ENCODE peak calls at places on chromosomes 1 and 21, in eight cellular contexts. L, Q, B, N, D, W, J and V are unnamed samples.

GRCh38 chr1:7209340-7209739 is 424.1 kb downstream of the CAMTA1 start:
- DNase-seq in L (no peak), Q (no peak), B (no peak), N (no peak), D (no peak), W (no peak), J (no peak), V (no peak)

GRCh38 chr1:219639843-219640606 is 27.1 kb upstream of the ZC3H11B start:
- DNase-seq in L (no peak), Q (peak), B (no peak), N (no peak), D (no peak), W (no peak), J (no peak), V (peak)

GRCh38 chr1:30697571-30697970 is 25.8 kb downstream of the MATN1 start:
- DNase-seq in L (no peak), Q (no peak), B (no peak), N (no peak), D (no peak), W (no peak), J (peak), V (no peak)

GRCh38 chr1:242828828-242829227 is 304.3 kb upstream of the PLD5 start:
- DNase-seq in L (no peak), Q (no peak), B (no peak), N (peak), D (peak), W (no peak), J (no peak), V (no peak)

GRCh38 chr1:150813028-150813707 is 5.1 kb upstream of the CTSK start:
- DNase-seq in L (peak), Q (peak), B (peak), N (peak), D (peak), W (no peak), J (peak), V (no peak)

GRCh38 chr1:37255111-37255795 is 219.1 kb upstream of the ZC3H12A start:
- DNase-seq in L (no peak), Q (no peak), B (peak), N (peak), D (no peak), W (no peak), J (no peak), V (no peak)

GRCh38 chr1:211126622-211127021 is 7.3 kb downstream of the KCNH1 start:
- DNase-seq in L (no peak), Q (peak), B (no peak), N (no peak), D (no peak), W (no peak), J (no peak), V (no peak)

GRCh38 chr1:187383366-187383765 is 554.6 kb downstream of the PLA2G4A start:
- DNase-seq in L (no peak), Q (no peak), B (no peak), N (no peak), D (no peak), W (no peak), J (no peak), V (no peak)

GRCh38 chr1:202046748-202047708 is 36.6 kb downstream of the ELF3 start:
- DNase-seq in L (no peak), Q (no peak), B (no peak), N (no peak), D (no peak), W (no peak), J (no peak), V (no peak)

GRCh38 chr1:51282605-51283004 is 46.5 kb downstream of the RNF11 start:
- DNase-seq in L (no peak), Q (no peak), B (no peak), N (no peak), D (no peak), W (no peak), J (no peak), V (no peak)

GRCh38 chr1:171916315-171916771 is 75.0 kb downstream of the DNM3 start:
- DNase-seq in L (no peak), Q (no peak), B (no peak), N (no peak), D (no peak), W (no peak), J (no peak), V (no peak)

GRCh38 chr1:160640359-160641123 is 6.3 kb downstream of the SLAMF1 start:
- DNase-seq in L (no peak), Q (no peak), B (no peak), N (no peak), D (no peak), W (no peak), J (no peak), V (no peak)

GRCh38 chr1:157368363-157368762 is 184.0 kb downstream of the FCRL5 start:
- DNase-seq in L (no peak), Q (no peak), B (no peak), N (no peak), D (no peak), W (no peak), J (no peak), V (no peak)

GRCh38 chr1:108561145-108561458 is 1.2 kb downstream of the EEIG2 start:
- DNase-seq in L (no peak), Q (no peak), B (no peak), N (no peak), D (no peak), W (no peak), J (no peak), V (no peak)

GRCh38 chr1:183711691-183712401 is 58.7 kb upstream of the APOBEC4 start:
- DNase-seq in L (peak), Q (peak), B (no peak), N (no peak), D (peak), W (no peak), J (no peak), V (no peak)

GRCh38 chr1:175152006-175152652 is 40.4 kb downstream of the KIAA0040 start:
- DNase-seq in L (peak), Q (peak), B (peak), N (peak), D (peak), W (no peak), J (peak), V (no peak)

GRCh38 chr1:109762821-109763645 is 690 bp downstream of the EPS8L3 start:
- DNase-seq in L (peak), Q (peak), B (no peak), N (peak), D (no peak), W (no peak), J (peak), V (no peak)

GRCh38 chr1:156826596-156826995 is 9.9 kb upstream of the SH2D2A start:
- DNase-seq in L (no peak), Q (peak), B (no peak), N (no peak), D (no peak), W (no peak), J (no peak), V (no peak)

GRCh38 chr1:229696385-229696784 is 70.3 kb downstream of the URB2 start:
- DNase-seq in L (no peak), Q (no peak), B (no peak), N (no peak), D (no peak), W (no peak), J (no peak), V (no peak)

GRCh38 chr21:42574234-42575027 is 60.8 kb downstream of the SLC37A1 start:
- DNase-seq in L (peak), Q (peak), B (peak), N (peak), D (no peak), W (no peak), J (no peak), V (no peak)

GRCh38 chr1:214842856-214843255 is 239.7 kb upstream of the KCNK2 start:
- DNase-seq in L (no peak), Q (peak), B (no peak), N (no peak), D (peak), W (no peak), J (no peak), V (no peak)

GRCh38 chr1:201172999-201173610 is 17.5 kb upstream of the IGFN1 start:
- DNase-seq in L (no peak), Q (peak), B (no peak), N (no peak), D (no peak), W (no peak), J (no peak), V (no peak)

GRCh38 chr1:151277249-151277648 is 4.8 kb upstream of the ZNF687 start:
- DNase-seq in L (no peak), Q (no peak), B (no peak), N (no peak), D (no peak), W (no peak), J (no peak), V (no peak)

GRCh38 chr1:8985915-8986813 is 40.1 kb downstream of the SLC2A7 start:
- DNase-seq in L (peak), Q (peak), B (no peak), N (peak), D (peak), W (peak), J (peak), V (peak)

GRCh38 chr1:63189677-63190076 is 132.7 kb upstream of the FOXD3 start:
- DNase-seq in L (no peak), Q (no peak), B (no peak), N (no peak), D (no peak), W (no peak), J (no peak), V (no peak)

GRCh38 chr1:10225573-10225972 is 15.2 kb downstream of the KIF1B start:
- DNase-seq in L (no peak), Q (peak), B (no peak), N (no peak), D (peak), W (no peak), J (no peak), V (no peak)

GRCh38 chr1:237873487-237873927 is 17.2 kb downstream of the ZP4 start:
- DNase-seq in L (no peak), Q (peak), B (no peak), N (no peak), D (peak), W (peak), J (no peak), V (peak)

GRCh38 chr1:228413241-228414010 is 3.2 kb downstream of the TRIM17 start:
- DNase-seq in L (no peak), Q (no peak), B (no peak), N (no peak), D (no peak), W (no peak), J (peak), V (no peak)

GRCh38 chr21:33668180-33668579 is 25.9 kb downstream of the ITSN1 start:
- DNase-seq in L (no peak), Q (peak), B (no peak), N (no peak), D (peak), W (no peak), J (no peak), V (no peak)

GRCh38 chr1:155125946-155126493 is 1.7 kb upstream of the EFNA1 start:
- DNase-seq in L (peak), Q (no peak), B (peak), N (peak), D (no peak), W (no peak), J (peak), V (no peak)

GRCh38 chr1:56200446-56200845 is 378.9 kb downstream of the PLPP3 start:
- DNase-seq in L (no peak), Q (peak), B (no peak), N (no peak), D (no peak), W (no peak), J (no peak), V (no peak)

GRCh38 chr1:54407201-54407956 is 1.2 kb upstream of the SSBP3 start:
- DNase-seq in L (peak), Q (peak), B (peak), N (peak), D (peak), W (peak), J (peak), V (peak)

GRCh38 chr1:78519446-78519845 is 28.7 kb downstream of the PTGFR start:
- DNase-seq in L (no peak), Q (peak), B (no peak), N (no peak), D (no peak), W (no peak), J (no peak), V (no peak)

GRCh38 chr1:153485880-153486279 is 25.4 kb upstream of the S100A7 start:
- DNase-seq in L (no peak), Q (no peak), B (no peak), N (no peak), D (no peak), W (no peak), J (no peak), V (no peak)

GRCh38 chr1:168179411-168180147 is 817 bp downstream of the TIPRL start:
- DNase-seq in L (no peak), Q (peak), B (no peak), N (no peak), D (no peak), W (no peak), J (no peak), V (no peak)

GRCh38 chr1:119294728-119295127 is 73.9 kb upstream of the HAO2 start:
- DNase-seq in L (no peak), Q (no peak), B (no peak), N (no peak), D (no peak), W (no peak), J (no peak), V (no peak)

GRCh38 chr1:201516511-201517127 is 9.7 kb upstream of the CSRP1 start:
- DNase-seq in L (no peak), Q (no peak), B (no peak), N (no peak), D (no peak), W (no peak), J (no peak), V (no peak)

GRCh38 chr1:116755036-116755435 is 806 bp downstream of the CD2 start:
- DNase-seq in L (no peak), Q (no peak), B (no peak), N (no peak), D (no peak), W (no peak), J (no peak), V (no peak)

GRCh38 chr1:34597877-34598514 is 156.9 kb upstream of the GJB5 start:
- DNase-seq in L (peak), Q (peak), B (peak), N (peak), D (peak), W (peak), J (peak), V (no peak)

DNA sequence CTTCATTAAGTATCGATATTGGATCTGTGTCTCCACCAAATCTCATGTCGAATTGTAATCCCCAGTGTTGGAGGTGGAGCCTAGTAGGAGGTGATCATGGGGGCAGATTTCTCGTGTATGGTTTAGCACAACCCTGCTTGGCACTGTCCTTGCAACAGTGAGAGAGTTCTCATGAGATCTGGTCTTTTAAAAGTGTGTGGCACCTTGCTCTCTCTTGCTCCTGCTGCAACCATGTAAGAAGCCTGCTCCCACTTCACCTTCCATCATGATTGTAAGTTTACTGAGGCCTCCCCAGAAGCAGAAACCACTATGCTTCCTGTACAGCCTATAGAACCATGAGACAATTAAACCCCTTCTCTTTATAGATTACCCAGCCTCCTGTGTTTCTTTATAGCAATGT is 424.4 kb downstream of the NPHP4 start:
- DNase-seq in L (no peak), Q (no peak), B (no peak), N (no peak), D (no peak), W (no peak), J (no peak), V (no peak)
- TF ChIP-seq CTCF in L (no peak), Q (no peak), B (no peak), N (no peak), D (no peak), W (no peak), J (no peak), V (no peak)

GRCh38 chr1:230876660-230877059 is 8.3 kb upstream of the C1orf198 start:
- DNase-seq in L (no peak), Q (no peak), B (no peak), N (no peak), D (no peak), W (no peak), J (no peak), V (no peak)
- H3K4me3 ChIP-seq in L (no peak), Q (no peak), B (no peak), N (no peak), D (no peak), W (no peak), J (no peak), V (no peak)

DNA sequence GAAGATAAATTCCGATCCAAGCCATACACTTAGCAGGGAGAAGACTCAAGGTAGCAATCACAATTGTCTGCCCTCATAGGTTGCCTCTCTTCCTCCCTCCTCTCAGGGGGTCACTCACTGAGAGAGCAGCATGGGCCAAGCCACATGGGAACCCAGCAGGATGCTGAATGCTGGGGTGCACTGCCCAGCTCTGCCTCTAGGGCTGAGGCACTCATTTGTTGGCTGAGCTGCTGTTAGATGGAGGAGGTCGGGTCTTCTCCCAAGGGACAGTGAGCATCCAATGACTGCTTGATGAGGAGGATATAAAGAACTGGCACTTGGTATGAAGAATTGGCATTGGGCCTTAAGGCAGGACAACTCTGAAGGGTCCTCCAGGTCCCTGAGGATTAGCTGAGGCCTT is 418.8 kb downstream of the SIPA1L2 start:
- DNase-seq in L (no peak), Q (no peak), B (no peak), N (no peak), D (no peak), W (no peak), J (no peak), V (no peak)
- TF ChIP-seq CTCF in L (no peak), Q (no peak), B (peak), N (peak), D (peak), W (peak), J (no peak), V (peak)

GRCh38 chr1:162144268-162144667 is 74.8 kb downstream of the NOS1AP start:
- DNase-seq in L (no peak), Q (no peak), B (no peak), N (no peak), D (no peak), W (no peak), J (no peak), V (no peak)

GRCh38 chr1:162144853-162145252 is 75.4 kb downstream of the NOS1AP start:
- DNase-seq in L (no peak), Q (no peak), B (no peak), N (no peak), D (no peak), W (no peak), J (no peak), V (no peak)

GRCh38 chr1:162145966-162146696 is 76.6 kb downstream of the NOS1AP start:
- DNase-seq in L (no peak), Q (no peak), B (no peak), N (no peak), D (no peak), W (no peak), J (no peak), V (no peak)

GRCh38 chr1:162147760-162148159 is 78.3 kb downstream of the NOS1AP start:
- DNase-seq in L (no peak), Q (no peak), B (no peak), N (no peak), D (peak), W (no peak), J (no peak), V (no peak)

GRCh38 chr1:162145280-162145965 is 75.9 kb downstream of the NOS1AP start:
- DNase-seq in L (no peak), Q (no peak), B (no peak), N (no peak), D (peak), W (no peak), J (no peak), V (no peak)
- H3K4me3 ChIP-seq in L (no peak), Q (no peak), B (no peak), N (peak), D (no peak), W (no peak), J (no peak), V (no peak)

GRCh38 chr1:191702124-191702523 is 456.1 kb upstream of the RGS18 start:
- DNase-seq in L (no peak), Q (no peak), B (no peak), N (no peak), D (no peak), W (no peak), J (no peak), V (no peak)
- TF ChIP-seq CTCF in L (no peak), Q (no peak), B (no peak), N (no peak), D (no peak), W (no peak), J (no peak), V (no peak)

GRCh38 chr21:45980697-45981096 is 873 bp upstream of the COL6A1 start:
- DNase-seq in L (no peak), Q (no peak), B (no peak), N (no peak), D (no peak), W (no peak), J (no peak), V (no peak)
- H3K4me3 ChIP-seq in L (peak), Q (peak), B (no peak), N (peak), D (peak), W (no peak), J (peak), V (peak)

GRCh38 chr1:26862781-26863676 is at the start of gene SFN:
- DNase-seq in L (no peak), Q (no peak), B (peak), N (no peak), D (no peak), W (peak), J (peak), V (no peak)
- TF ChIP-seq CTCF in L (no peak), Q (peak), B (peak), N (no peak), D (peak), W (no peak), J (no peak), V (peak)

DNA sequence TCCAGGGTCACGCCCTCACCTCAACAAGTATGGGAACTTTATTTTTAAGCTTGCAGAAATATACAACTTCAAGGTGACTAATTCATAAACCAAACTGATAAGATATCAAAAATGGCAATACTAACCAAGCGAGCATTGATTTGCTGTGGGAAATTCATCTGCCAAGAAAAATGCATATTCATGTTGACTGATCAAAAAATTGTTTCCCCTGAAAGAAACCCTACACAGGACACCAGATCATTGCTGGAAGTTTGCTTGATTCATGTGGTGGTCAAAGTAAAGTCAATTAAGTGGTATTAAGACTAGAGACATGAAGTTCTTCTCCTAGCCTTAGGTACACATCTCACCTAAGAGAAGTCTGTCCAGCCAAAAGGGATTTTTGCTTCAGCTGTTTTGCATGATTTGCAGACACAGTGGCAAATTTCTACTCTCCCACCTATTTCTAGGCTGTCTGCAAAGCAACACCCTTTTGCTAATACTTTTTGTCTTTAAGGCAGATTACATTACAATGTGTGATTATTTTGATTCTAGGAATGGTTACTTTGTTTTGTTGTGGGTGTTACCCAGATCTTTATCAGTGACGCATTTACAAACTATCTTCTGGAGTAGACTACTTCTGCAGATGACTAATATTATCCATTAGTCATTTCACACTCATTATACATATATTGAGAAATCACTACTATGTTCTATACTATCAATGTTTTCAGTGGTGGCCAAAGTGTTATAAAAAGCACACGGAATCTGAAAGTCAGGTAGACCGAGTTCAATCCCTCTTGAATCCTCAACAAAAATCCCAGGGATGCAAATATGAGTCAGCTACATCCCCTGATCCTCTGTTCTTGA is 12.3 kb downstream of the SAMSN1 start:
- DNase-seq in L (no peak), Q (no peak), B (no peak), N (no peak), D (peak), W (peak), J (no peak), V (no peak)
- H3K4me3 ChIP-seq in L (no peak), Q (no peak), B (no peak), N (no peak), D (no peak), W (no peak), J (peak), V (no peak)